ENCODE peak calls at places on chromosomes 2 and 18, in eight cellular contexts. One of them, this sample, is unnamed.

GRCh38 chr18:213977-214376 is 53.9 kb downstream of the THOC1 start:
- DNase-seq in A549: no peak
- DNase-seq in lower lobe of right lung: no peak
- DNase-seq in skeletal muscle cell: no peak
- DNase-seq in adipocyte: no peak
- DNase-seq in fibroblast of villous mesenchyme: no peak
- DNase-seq in NT2/D1: no peak
- DNase-seq in HFF-Myc: no peak
- DNase-seq in this sample: no peak

GRCh38 chr18:36265035-36265434 is 32.5 kb upstream of the FHOD3 start:
- DNase-seq in A549: no peak
- DNase-seq in lower lobe of right lung: no peak
- DNase-seq in skeletal muscle cell: no peak
- DNase-seq in adipocyte: peak; percentile 12
- DNase-seq in fibroblast of villous mesenchyme: peak; percentile 80
- DNase-seq in NT2/D1: no peak
- DNase-seq in HFF-Myc: no peak
- DNase-seq in this sample: no peak

GRCh38 chr2:173196638-173197037 is 121.0 kb downstream of the MAP3K20 start:
- DNase-seq in A549: no peak
- DNase-seq in lower lobe of right lung: no peak
- DNase-seq in skeletal muscle cell: no peak
- DNase-seq in adipocyte: no peak
- DNase-seq in fibroblast of villous mesenchyme: no peak
- DNase-seq in NT2/D1: no peak
- DNase-seq in HFF-Myc: no peak
- DNase-seq in this sample: no peak

GRCh38 chr2:220296174-220296573 is 668.7 kb downstream of the SLC4A3 start:
- DNase-seq in A549: no peak
- DNase-seq in lower lobe of right lung: no peak
- DNase-seq in skeletal muscle cell: no peak
- DNase-seq in adipocyte: no peak
- DNase-seq in fibroblast of villous mesenchyme: no peak
- DNase-seq in NT2/D1: no peak
- DNase-seq in HFF-Myc: no peak
- DNase-seq in this sample: no peak

GRCh38 chr2:20539133-20539719 is 92.4 kb downstream of the RHOB start:
- DNase-seq in A549: no peak
- DNase-seq in lower lobe of right lung: no peak
- DNase-seq in skeletal muscle cell: no peak
- DNase-seq in adipocyte: no peak
- DNase-seq in fibroblast of villous mesenchyme: no peak
- DNase-seq in NT2/D1: no peak
- DNase-seq in HFF-Myc: no peak
- DNase-seq in this sample: no peak

GRCh38 chr2:127586746-127587295 is 51.3 kb downstream of the MYO7B start:
- DNase-seq in A549: no peak
- DNase-seq in lower lobe of right lung: no peak
- DNase-seq in skeletal muscle cell: no peak
- DNase-seq in adipocyte: no peak
- DNase-seq in fibroblast of villous mesenchyme: no peak
- DNase-seq in NT2/D1: no peak
- DNase-seq in HFF-Myc: no peak
- DNase-seq in this sample: no peak

GRCh38 chr2:227774011-227774624 is 28.4 kb downstream of the SCYGR8 start:
- DNase-seq in A549: no peak
- DNase-seq in lower lobe of right lung: no peak
- DNase-seq in skeletal muscle cell: no peak
- DNase-seq in adipocyte: no peak
- DNase-seq in fibroblast of villous mesenchyme: peak; percentile 14
- DNase-seq in NT2/D1: no peak
- DNase-seq in HFF-Myc: no peak
- DNase-seq in this sample: no peak

GRCh38 chr2:24011278-24012104 is 1.6 kb downstream of the MFSD2B start:
- DNase-seq in A549: no peak
- DNase-seq in lower lobe of right lung: no peak
- DNase-seq in skeletal muscle cell: no peak
- DNase-seq in adipocyte: no peak
- DNase-seq in fibroblast of villous mesenchyme: no peak
- DNase-seq in NT2/D1: no peak
- DNase-seq in HFF-Myc: no peak
- DNase-seq in this sample: no peak

GRCh38 chr2:221203138-221203537 is 369.0 kb downstream of the EPHA4 start:
- DNase-seq in A549: no peak
- DNase-seq in lower lobe of right lung: no peak
- DNase-seq in skeletal muscle cell: no peak
- DNase-seq in adipocyte: no peak
- DNase-seq in fibroblast of villous mesenchyme: no peak
- DNase-seq in NT2/D1: no peak
- DNase-seq in HFF-Myc: no peak
- DNase-seq in this sample: no peak

GRCh38 chr18:75638223-75638596 is 210.7 kb upstream of the SMIM21 start:
- DNase-seq in A549: no peak
- DNase-seq in lower lobe of right lung: no peak
- DNase-seq in skeletal muscle cell: peak; percentile 47
- DNase-seq in adipocyte: peak; percentile 52
- DNase-seq in fibroblast of villous mesenchyme: peak; percentile 29
- DNase-seq in NT2/D1: no peak
- DNase-seq in HFF-Myc: peak; percentile 24
- DNase-seq in this sample: peak; percentile 88

GRCh38 chr2:190841707-190842505 is 38.7 kb upstream of the GLS start:
- DNase-seq in A549: peak; percentile 60
- DNase-seq in lower lobe of right lung: no peak
- DNase-seq in skeletal muscle cell: no peak
- DNase-seq in adipocyte: peak; percentile 68
- DNase-seq in fibroblast of villous mesenchyme: no peak
- DNase-seq in NT2/D1: no peak
- DNase-seq in HFF-Myc: no peak
- DNase-seq in this sample: peak; percentile 71

GRCh38 chr18:75427603-75428002 is at the start of gene SMIM21:
- DNase-seq in A549: no peak
- DNase-seq in lower lobe of right lung: no peak
- DNase-seq in skeletal muscle cell: no peak
- DNase-seq in adipocyte: no peak
- DNase-seq in fibroblast of villous mesenchyme: no peak
- DNase-seq in NT2/D1: no peak
- DNase-seq in HFF-Myc: no peak
- DNase-seq in this sample: no peak

GRCh38 chr2:30204281-30204680 is 27.1 kb upstream of the LBH start:
- DNase-seq in A549: no peak
- DNase-seq in lower lobe of right lung: no peak
- DNase-seq in skeletal muscle cell: no peak
- DNase-seq in adipocyte: no peak
- DNase-seq in fibroblast of villous mesenchyme: no peak
- DNase-seq in NT2/D1: no peak
- DNase-seq in HFF-Myc: no peak
- DNase-seq in this sample: no peak

GRCh38 chr2:237134831-237135230 is 49.1 kb downstream of the COPS8 start:
- DNase-seq in A549: no peak
- DNase-seq in lower lobe of right lung: no peak
- DNase-seq in skeletal muscle cell: no peak
- DNase-seq in adipocyte: peak; percentile 34
- DNase-seq in fibroblast of villous mesenchyme: no peak
- DNase-seq in NT2/D1: no peak
- DNase-seq in HFF-Myc: no peak
- DNase-seq in this sample: no peak

GRCh38 chr2:235268535-235268934 is 225.3 kb upstream of the AGAP1 start:
- DNase-seq in A549: no peak
- DNase-seq in lower lobe of right lung: no peak
- DNase-seq in skeletal muscle cell: no peak
- DNase-seq in adipocyte: peak; percentile 74
- DNase-seq in fibroblast of villous mesenchyme: peak; percentile 67
- DNase-seq in NT2/D1: no peak
- DNase-seq in HFF-Myc: no peak
- DNase-seq in this sample: peak; percentile 80

GRCh38 chr2:216371756-216372702 is at the start of gene MARCHF4:
- DNase-seq in A549: peak; percentile 48
- DNase-seq in lower lobe of right lung: peak; percentile 65
- DNase-seq in skeletal muscle cell: peak; percentile 67
- DNase-seq in adipocyte: peak; percentile 92
- DNase-seq in fibroblast of villous mesenchyme: peak; percentile 89
- DNase-seq in NT2/D1: peak; percentile 68
- DNase-seq in HFF-Myc: no peak
- DNase-seq in this sample: peak; percentile 91

GRCh38 chr2:54572636-54573531 is 116.8 kb downstream of the SPTBN1 start:
- DNase-seq in A549: no peak
- DNase-seq in lower lobe of right lung: no peak
- DNase-seq in skeletal muscle cell: peak; percentile 39
- DNase-seq in adipocyte: no peak
- DNase-seq in fibroblast of villous mesenchyme: peak; percentile 87
- DNase-seq in NT2/D1: no peak
- DNase-seq in HFF-Myc: no peak
- DNase-seq in this sample: no peak

GRCh38 chr18:70422061-70422965 is 133.5 kb downstream of the SOCS6 start:
- DNase-seq in A549: peak; percentile 67
- DNase-seq in lower lobe of right lung: peak; percentile 87
- DNase-seq in skeletal muscle cell: peak; percentile 89
- DNase-seq in adipocyte: peak; percentile 72
- DNase-seq in fibroblast of villous mesenchyme: peak; percentile 97
- DNase-seq in NT2/D1: no peak
- DNase-seq in HFF-Myc: peak; percentile 86
- DNase-seq in this sample: peak; percentile 94

GRCh38 chr2:185970148-185970852 is 231.7 kb downstream of the FSIP2 start:
- DNase-seq in A549: no peak
- DNase-seq in lower lobe of right lung: no peak
- DNase-seq in skeletal muscle cell: no peak
- DNase-seq in adipocyte: peak; percentile 5
- DNase-seq in fibroblast of villous mesenchyme: peak; percentile 14
- DNase-seq in NT2/D1: no peak
- DNase-seq in HFF-Myc: no peak
- DNase-seq in this sample: no peak

GRCh38 chr18:74604366-74604765 is 6.7 kb downstream of the ZNF407 start:
- DNase-seq in A549: no peak
- DNase-seq in lower lobe of right lung: no peak
- DNase-seq in skeletal muscle cell: no peak
- DNase-seq in adipocyte: peak; percentile 37
- DNase-seq in fibroblast of villous mesenchyme: no peak
- DNase-seq in NT2/D1: no peak
- DNase-seq in HFF-Myc: no peak
- DNase-seq in this sample: no peak

GRCh38 chr2:219959471-219959870 is 332.0 kb downstream of the SLC4A3 start:
- DNase-seq in A549: no peak
- DNase-seq in lower lobe of right lung: no peak
- DNase-seq in skeletal muscle cell: no peak
- DNase-seq in adipocyte: no peak
- DNase-seq in fibroblast of villous mesenchyme: no peak
- DNase-seq in NT2/D1: no peak
- DNase-seq in HFF-Myc: no peak
- DNase-seq in this sample: peak; percentile 21

DNA sequence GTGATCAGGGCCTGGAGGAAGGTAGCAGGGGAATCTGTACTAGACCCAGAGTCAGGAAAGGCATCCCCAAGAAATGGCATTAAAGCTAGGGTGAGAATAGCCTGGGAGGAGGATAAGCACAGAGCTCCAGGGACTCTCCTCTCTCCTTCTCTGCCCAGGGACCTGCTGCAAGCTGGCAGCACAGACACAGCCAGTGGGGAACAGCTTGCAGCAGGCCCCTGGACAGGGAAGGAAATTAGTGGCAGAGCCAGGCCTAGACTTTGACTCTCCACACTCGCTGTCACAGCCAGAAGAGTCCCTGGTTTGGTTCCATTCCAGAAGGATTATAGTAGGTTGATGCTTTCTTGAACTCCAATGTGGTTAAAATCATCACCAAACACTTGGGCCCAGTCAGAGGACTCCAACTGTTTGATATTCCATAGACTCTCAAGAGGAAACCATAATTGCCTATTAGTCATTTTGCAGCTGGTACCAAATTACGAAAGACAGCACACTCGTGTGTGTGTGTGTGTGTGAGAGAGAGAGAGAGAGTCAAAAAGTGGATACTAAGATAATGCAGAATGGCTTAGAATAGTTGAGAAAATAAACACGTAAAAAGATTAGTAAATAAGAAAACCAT is 95.5 kb upstream of the ATP8B1 start:
- DNase-seq in A549: no peak
- DNase-seq in lower lobe of right lung: no peak
- DNase-seq in skeletal muscle cell: peak; percentile 84
- DNase-seq in adipocyte: peak; percentile 61
- DNase-seq in fibroblast of villous mesenchyme: peak; percentile 54
- DNase-seq in NT2/D1: no peak
- DNase-seq in HFF-Myc: peak; percentile 36
- DNase-seq in this sample: peak; percentile 92
- H3K4me3 ChIP-seq in A549: no peak overlapping the region
- H3K4me3 ChIP-seq in lower lobe of right lung: no peak overlapping the region
- H3K4me3 ChIP-seq in skeletal muscle cell: no peak overlapping the region
- H3K4me3 ChIP-seq in adipocyte: no peak overlapping the region
- H3K4me3 ChIP-seq in fibroblast of villous mesenchyme: no peak overlapping the region
- H3K4me3 ChIP-seq in NT2/D1: no peak overlapping the region
- H3K4me3 ChIP-seq in HFF-Myc: no peak overlapping the region
- H3K4me3 ChIP-seq in this sample: no peak overlapping the region

GRCh38 chr2:229041691-229042090 is 229.4 kb downstream of the PID1 start:
- DNase-seq in A549: no peak
- DNase-seq in lower lobe of right lung: no peak
- DNase-seq in skeletal muscle cell: no peak
- DNase-seq in adipocyte: no peak
- DNase-seq in fibroblast of villous mesenchyme: no peak
- DNase-seq in NT2/D1: no peak
- DNase-seq in HFF-Myc: no peak
- DNase-seq in this sample: no peak
- H3K4me3 ChIP-seq in A549: no peak overlapping the region
- H3K4me3 ChIP-seq in lower lobe of right lung: no peak overlapping the region
- H3K4me3 ChIP-seq in skeletal muscle cell: no peak overlapping the region
- H3K4me3 ChIP-seq in adipocyte: no peak overlapping the region
- H3K4me3 ChIP-seq in fibroblast of villous mesenchyme: no peak overlapping the region
- H3K4me3 ChIP-seq in NT2/D1: no peak overlapping the region
- H3K4me3 ChIP-seq in HFF-Myc: no peak overlapping the region
- H3K4me3 ChIP-seq in this sample: no peak overlapping the region

GRCh38 chr18:11859282-11859797 is 8.1 kb downstream of the CHMP1B start:
- DNase-seq in A549: no peak
- DNase-seq in lower lobe of right lung: no peak
- DNase-seq in skeletal muscle cell: no peak
- DNase-seq in adipocyte: no peak
- DNase-seq in fibroblast of villous mesenchyme: no peak
- DNase-seq in NT2/D1: no peak
- DNase-seq in HFF-Myc: no peak
- DNase-seq in this sample: no peak
- H3K4me3 ChIP-seq in A549: peak overlapping the region; percentile 54
- H3K4me3 ChIP-seq in lower lobe of right lung: no peak overlapping the region
- H3K4me3 ChIP-seq in skeletal muscle cell: no peak overlapping the region
- H3K4me3 ChIP-seq in adipocyte: no peak overlapping the region
- H3K4me3 ChIP-seq in fibroblast of villous mesenchyme: no peak overlapping the region
- H3K4me3 ChIP-seq in NT2/D1: no peak overlapping the region
- H3K4me3 ChIP-seq in HFF-Myc: no peak overlapping the region
- H3K4me3 ChIP-seq in this sample: no peak overlapping the region

DNA sequence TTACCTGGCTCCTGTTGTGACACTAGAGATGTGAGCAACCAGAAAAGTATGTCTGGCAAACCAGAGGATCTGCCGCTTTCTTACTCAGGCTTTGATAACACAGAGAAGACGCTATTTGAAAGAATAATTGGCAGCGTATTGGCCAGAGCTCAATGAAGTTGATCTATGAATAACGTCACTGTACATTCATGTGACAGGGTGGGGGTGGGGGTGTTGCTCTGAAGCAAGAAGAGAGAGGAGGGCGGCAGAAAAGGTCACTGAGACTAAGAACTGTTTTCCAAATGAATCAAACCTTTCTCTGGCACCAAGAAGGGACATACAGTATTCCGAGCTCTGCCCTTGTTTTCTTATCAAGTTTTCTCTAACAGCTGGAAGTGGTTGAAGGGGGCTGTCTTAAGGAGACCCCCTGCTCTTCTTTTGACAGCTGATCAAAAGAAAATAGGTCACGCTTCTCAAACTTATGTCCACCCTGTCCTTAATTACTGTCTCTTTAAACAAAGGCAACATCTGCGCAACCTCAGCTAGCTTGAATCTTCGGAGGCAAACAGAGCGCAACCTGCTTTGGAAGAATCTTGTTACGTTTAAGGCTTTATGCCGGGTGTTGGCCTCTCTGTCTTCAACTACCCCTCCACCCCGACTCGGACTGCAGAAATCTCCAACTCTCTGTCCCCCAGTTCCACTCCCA is 1.5 kb upstream of the ONECUT2 start:
- DNase-seq in A549: no peak
- DNase-seq in lower lobe of right lung: no peak
- DNase-seq in skeletal muscle cell: no peak
- DNase-seq in adipocyte: no peak
- DNase-seq in fibroblast of villous mesenchyme: no peak
- DNase-seq in NT2/D1: no peak
- DNase-seq in HFF-Myc: no peak
- DNase-seq in this sample: no peak
- H3K4me3 ChIP-seq in A549: peak overlapping the region; percentile 52
- H3K4me3 ChIP-seq in lower lobe of right lung: no peak overlapping the region
- H3K4me3 ChIP-seq in skeletal muscle cell: no peak overlapping the region
- H3K4me3 ChIP-seq in adipocyte: no peak overlapping the region
- H3K4me3 ChIP-seq in fibroblast of villous mesenchyme: no peak overlapping the region
- H3K4me3 ChIP-seq in NT2/D1: no peak overlapping the region
- H3K4me3 ChIP-seq in HFF-Myc: no peak overlapping the region
- H3K4me3 ChIP-seq in this sample: no peak overlapping the region

This sample was measured in AG10803.